ENCODE peak calls at places on chromosomes 16 and 17, in ten cellular contexts. M is A549, D is body of pancreas, E is fibroblast of pulmonary artery, K is mesothelial cell of epicardium, W is RWPE2, C is RWPE1, T is epithelial cell of esophagus, O is K562, L is endothelial cell. Q is an unnamed sample.

GRCh38 chr17:41324180-41325075 is 8.9 kb upstream of the KRTAP17-1 start:
- DNase-seq in M (peak), D (peak), E (peak), K (no peak), W (no peak), C (peak), T (peak), O (no peak), L (no peak), Q (no peak)

GRCh38 chr16:19776147-19776546 is 58.1 kb downstream of the IQCK start:
- DNase-seq in M (no peak), D (no peak), E (no peak), K (peak), W (no peak), C (no peak), T (no peak), O (no peak), L (no peak), Q (no peak)

GRCh38 chr17:45282683-45283644 is 21.1 kb upstream of the SPATA32 start:
- DNase-seq in M (no peak), D (peak), E (peak), K (no peak), W (no peak), C (no peak), T (no peak), O (no peak), L (no peak), Q (no peak)

GRCh38 chr16:25108054-25108453 is 3.5 kb upstream of the LCMT1 start:
- DNase-seq in M (peak), D (no peak), E (no peak), K (no peak), W (no peak), C (no peak), T (no peak), O (peak), L (no peak), Q (no peak)

GRCh38 chr16:47311738-47312505 is 148.9 kb downstream of the ITFG1 start:
- DNase-seq in M (peak), D (no peak), E (peak), K (no peak), W (no peak), C (peak), T (peak), O (no peak), L (no peak), Q (no peak)

GRCh38 chr16:24748242-24748641 is 18.8 kb downstream of the TNRC6A start:
- DNase-seq in M (peak), D (peak), E (peak), K (no peak), W (no peak), C (peak), T (peak), O (no peak), L (no peak), Q (no peak)

GRCh38 chr17:45131616-45132301 is 556 bp downstream of the PLCD3 start:
- DNase-seq in M (peak), D (peak), E (no peak), K (peak), W (no peak), C (no peak), T (peak), O (peak), L (peak), Q (peak)

GRCh38 chr16:86934581-86935322 is 356.4 kb downstream of the FOXL1 start:
- DNase-seq in M (no peak), D (no peak), E (peak), K (no peak), W (no peak), C (no peak), T (no peak), O (no peak), L (no peak), Q (no peak)

GRCh38 chr16:3457434-3458252 is 14.2 kb downstream of the NAA60 start:
- DNase-seq in M (peak), D (peak), E (peak), K (peak), W (peak), C (peak), T (peak), O (peak), L (peak), Q (peak)

GRCh38 chr16:3509470-3509928 is 8.7 kb downstream of the CLUAP1 start:
- DNase-seq in M (no peak), D (no peak), E (no peak), K (no peak), W (no peak), C (peak), T (peak), O (no peak), L (no peak), Q (no peak)

GRCh38 chr16:47392114-47392513 is 68.7 kb downstream of the ITFG1 start:
- DNase-seq in M (no peak), D (peak), E (no peak), K (no peak), W (no peak), C (no peak), T (peak), O (no peak), L (no peak), Q (no peak)

GRCh38 chr16:70158261-70158939 is 15.2 kb upstream of the CLEC18C start:
- DNase-seq in M (peak), D (no peak), E (no peak), K (no peak), W (no peak), C (no peak), T (no peak), O (peak), L (no peak), Q (peak)

GRCh38 chr17:58084317-58084981 is 1.2 kb downstream of the DYNLL2 start:
- DNase-seq in M (peak), D (peak), E (peak), K (no peak), W (no peak), C (peak), T (peak), O (peak), L (peak), Q (peak)

GRCh38 chr16:11255737-11256656 is at the start of gene SOCS1:
- DNase-seq in M (peak), D (peak), E (peak), K (peak), W (no peak), C (peak), T (peak), O (peak), L (peak), Q (peak)

GRCh38 chr16:23317266-23317661 is 15.2 kb downstream of the SCNN1B start:
- DNase-seq in M (peak), D (peak), E (no peak), K (no peak), W (no peak), C (no peak), T (no peak), O (no peak), L (no peak), Q (no peak)

GRCh38 chr17:13030459-13031305 is 12.9 kb upstream of the ELAC2 start:
- DNase-seq in M (peak), D (peak), E (peak), K (peak), W (no peak), C (peak), T (peak), O (peak), L (peak), Q (no peak)
- TF ChIP-seq CTCF in M (peak), D (peak), E (peak), K (peak), W (peak), C (peak), T (peak), O (peak), L (peak), Q (peak)

GRCh38 chr17:35536664-35537160 is 766 bp downstream of the SLFN12L start:
- DNase-seq in M (no peak), D (no peak), E (no peak), K (no peak), W (no peak), C (no peak), T (no peak), O (no peak), L (no peak), Q (no peak)
- TF ChIP-seq CTCF in M (no peak), D (no peak), E (no peak), K (no peak), W (no peak), C (no peak), T (no peak), O (no peak), L (no peak), Q (no peak)

GRCh38 chr17:36657763-36658490 is 56.5 kb downstream of the MRM1 start:
- DNase-seq in M (peak), D (no peak), E (peak), K (no peak), W (no peak), C (no peak), T (no peak), O (peak), L (peak), Q (no peak)
- TF ChIP-seq CTCF in M (no peak), D (no peak), E (peak), K (no peak), W (no peak), C (no peak), T (no peak), O (peak), L (no peak), Q (peak)

GRCh38 chr16:83402160-83402794 is 405.5 kb upstream of the HSBP1 start:
- DNase-seq in M (no peak), D (no peak), E (no peak), K (no peak), W (no peak), C (no peak), T (peak), O (no peak), L (no peak), Q (no peak)

GRCh38 chr16:83402969-83403368 is 404.8 kb upstream of the HSBP1 start:
- DNase-seq in M (no peak), D (no peak), E (peak), K (no peak), W (no peak), C (peak), T (peak), O (no peak), L (no peak), Q (no peak)

GRCh38 chr16:83397601-83398000 is 410.2 kb upstream of the HSBP1 start:
- DNase-seq in M (no peak), D (no peak), E (peak), K (no peak), W (no peak), C (no peak), T (no peak), O (no peak), L (no peak), Q (no peak)

GRCh38 chr16:83403751-83404150 is 404.0 kb upstream of the HSBP1 start:
- DNase-seq in M (no peak), D (no peak), E (peak), K (no peak), W (no peak), C (peak), T (peak), O (no peak), L (no peak), Q (no peak)

DNA sequence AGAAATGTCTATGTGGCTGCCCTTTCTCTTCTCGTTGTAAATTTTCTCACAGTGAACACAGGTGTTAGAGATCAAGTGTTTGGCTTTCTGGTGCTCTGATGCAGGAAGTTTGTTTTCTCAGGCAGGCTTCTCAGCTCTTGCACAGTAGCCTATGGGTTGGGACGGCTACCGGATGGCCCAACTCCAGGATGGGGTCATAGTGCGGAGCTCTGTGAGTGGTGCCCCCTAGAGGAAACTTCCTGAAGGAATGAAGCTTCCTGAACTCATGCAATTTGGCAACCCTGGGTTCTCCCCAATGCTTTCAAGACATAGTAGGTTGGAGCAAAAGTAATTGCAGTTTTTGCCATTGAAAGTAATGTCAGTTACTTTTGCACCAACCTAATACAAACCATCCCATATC is 407.5 kb upstream of the HSBP1 start:
- DNase-seq in M (no peak), D (no peak), E (peak), K (no peak), W (no peak), C (no peak), T (peak), O (no peak), L (peak), Q (no peak)
- TF ChIP-seq CTCF in M (no peak), D (no peak), E (no peak), K (no peak), W (no peak), C (no peak), T (peak), O (peak), L (no peak), Q (no peak)

GRCh38 chr16:49281843-49282642 is 405 bp upstream of the CBLN1 start:
- DNase-seq in M (peak), D (peak), E (peak), K (peak), W (peak), C (peak), T (peak), O (peak), L (peak), Q (peak)
- TF ChIP-seq CTCF in M (peak), D (peak), E (no peak), K (no peak), W (peak), C (peak), T (no peak), O (peak), L (peak), Q (peak)

GRCh38 chr17:17849863-17850373 is 13.1 kb upstream of the SREBF1 start:
- DNase-seq in M (peak), D (peak), E (peak), K (no peak), W (no peak), C (no peak), T (no peak), O (peak), L (no peak), Q (no peak)
- TF ChIP-seq CTCF in M (no peak), D (no peak), E (peak), K (no peak), W (no peak), C (no peak), T (no peak), O (peak), L (no peak), Q (peak)